ENCODE peak calls at places on chromosomes 7 and 10, in five cellular contexts. One of them, this sample, is unnamed.

GRCh38 chr10:113094114-113094486 is 144.1 kb downstream of the TCF7L2 start:
- DNase-seq in prostate gland: no peak
- DNase-seq in NCI-H1092 treated with DMSO at 0.1 percent for 48 hours: no peak
- DNase-seq in hypothalamus: no peak
- DNase-seq in GM04504: no peak
- DNase-seq in this sample: no peak

GRCh38 chr7:124171068-124171467 is 138.2 kb upstream of the TMEM229A start:
- DNase-seq in hypothalamus: peak; percentile 1
- DNase-seq in GM04504: peak; percentile 27
- DNase-seq in prostate gland: no peak
- DNase-seq in NCI-H1092 treated with DMSO at 0.1 percent for 48 hours: no peak
- DNase-seq in this sample: no peak

GRCh38 chr10:15796098-15796759 is 64.1 kb downstream of the MINDY3 start:
- DNase-seq in hypothalamus: no peak
- DNase-seq in prostate gland: no peak
- DNase-seq in NCI-H1092 treated with DMSO at 0.1 percent for 48 hours: no peak
- DNase-seq in GM04504: no peak
- DNase-seq in this sample: no peak

GRCh38 chr10:5710854-5711253 is 26.2 kb downstream of the TASOR2 start:
- DNase-seq in GM04504: no peak
- DNase-seq in prostate gland: no peak
- DNase-seq in NCI-H1092 treated with DMSO at 0.1 percent for 48 hours: no peak
- DNase-seq in hypothalamus: no peak
- DNase-seq in this sample: no peak

GRCh38 chr7:91929463-91929862 is 11.2 kb upstream of the AKAP9 start:
- DNase-seq in NCI-H1092 treated with DMSO at 0.1 percent for 48 hours: no peak
- DNase-seq in hypothalamus: no peak
- DNase-seq in GM04504: no peak
- DNase-seq in prostate gland: no peak
- DNase-seq in this sample: no peak

GRCh38 chr10:119090968-119091367 is 10.4 kb upstream of the EIF3A start:
- DNase-seq in hypothalamus: no peak
- DNase-seq in prostate gland: no peak
- DNase-seq in NCI-H1092 treated with DMSO at 0.1 percent for 48 hours: no peak
- DNase-seq in GM04504: peak; percentile 38
- DNase-seq in this sample: no peak

GRCh38 chr10:79483948-79484347 is 28.4 kb upstream of the EIF5AL1 start:
- DNase-seq in GM04504: peak; percentile 94
- DNase-seq in NCI-H1092 treated with DMSO at 0.1 percent for 48 hours: no peak
- DNase-seq in hypothalamus: no peak
- DNase-seq in prostate gland: no peak
- DNase-seq in this sample: no peak

GRCh38 chr7:22784346-22784745 is 38.3 kb downstream of the TOMM7 start:
- DNase-seq in GM04504: no peak
- DNase-seq in hypothalamus: no peak
- DNase-seq in NCI-H1092 treated with DMSO at 0.1 percent for 48 hours: no peak
- DNase-seq in prostate gland: no peak
- DNase-seq in this sample: no peak